ENCODE peak calls at places on chromosomes 7 and 10, in five cellular contexts. N is hepatocyte, P is MM.1S, R is PC-9, Z is GM23248. X is an unnamed sample. For H3K9me2, H3K4me1 and H4K20me1, the result is how much of the 10 kb centered on the place peaks cover.

GRCh38 chr7:101474178-101474577 is 111.5 kb downstream of the COL26A1 start:
- DNase-seq in N (no peak), P (no peak), R (no peak), Z (no peak), X (no peak)

GRCh38 chr10:90859321-90859751 is 1.5 kb upstream of the HTR7 start:
- DNase-seq in N (no peak), P (no peak), R (no peak), Z (peak), X (no peak)

GRCh38 chr7:37930226-37930948 is 9.9 kb downstream of the EPDR1 start:
- DNase-seq in N (no peak), P (no peak), R (no peak), Z (peak), X (no peak)

GRCh38 chr10:124917168-124917938 is 24.6 kb upstream of the ZRANB1 start:
- DNase-seq in N (peak), P (peak), R (peak), Z (peak), X (peak)

GRCh38 chr10:58508316-58508715 is 4.4 kb upstream of the BICC1 start:
- DNase-seq in N (no peak), P (no peak), R (no peak), Z (peak), X (no peak)

GRCh38 chr7:157567666-157568065 is 230.9 kb downstream of the DNAJB6 start:
- DNase-seq in N (no peak), P (no peak), R (no peak), Z (no peak), X (no peak)

GRCh38 chr10:2367083-2367482 is 629.8 kb upstream of the ADARB2 start:
- DNase-seq in N (no peak), P (no peak), R (no peak), Z (no peak), X (no peak)

GRCh38 chr10:725786-726185 is 36.3 kb upstream of the DIP2C start:
- DNase-seq in N (no peak), P (no peak), R (no peak), Z (peak), X (no peak)

GRCh38 chr10:126867567-126868365 is 37.5 kb upstream of the DOCK1 start:
- DNase-seq in N (no peak), P (no peak), R (no peak), Z (peak), X (no peak)

GRCh38 chr7:66921396-66921917 is 432 bp downstream of the TMEM248 start:
- DNase-seq in N (peak), P (no peak), R (no peak), Z (peak), X (no peak)

GRCh38 chr7:27248911-27249723 is 6.5 kb downstream of the EVX1 start:
- DNase-seq in N (no peak), P (no peak), R (no peak), Z (peak), X (no peak)

GRCh38 chr7:89914673-89915072 is 239.6 kb upstream of the STEAP1 start:
- DNase-seq in N (no peak), P (no peak), R (no peak), Z (no peak), X (no peak)

GRCh38 chr10:26969145-26969926 is 108.6 kb upstream of the ABI1 start:
- DNase-seq in N (no peak), P (no peak), R (no peak), Z (no peak), X (no peak)

GRCh38 chr7:131899271-131900030 is 343.0 kb upstream of the PODXL start:
- DNase-seq in N (no peak), P (no peak), R (no peak), Z (peak), X (no peak)

GRCh38 chr7:131897790-131898165 is 341.4 kb upstream of the PODXL start:
- DNase-seq in N (no peak), P (no peak), R (no peak), Z (no peak), X (no peak)

GRCh38 chr7:131897016-131897789 is 340.8 kb upstream of the PODXL start:
- DNase-seq in N (no peak), P (no peak), R (no peak), Z (peak), X (no peak)

GRCh38 chr7:131896189-131896855 is 339.9 kb upstream of the PODXL start:
- DNase-seq in N (no peak), P (no peak), R (no peak), Z (no peak), X (no peak)

GRCh38 chr7:131898418-131898817 is 342.0 kb upstream of the PODXL start:
- DNase-seq in N (no peak), P (no peak), R (no peak), Z (peak), X (no peak)
- H3K9me2 ChIP-seq in N (under half), P (under half), R (under half), Z (under half), X (under half)

GRCh38 chr10:102398172-102399020 is 2.9 kb downstream of the NFKB2 start:
- DNase-seq in N (no peak), P (no peak), R (no peak), Z (no peak), X (no peak)
- H3K4me1 ChIP-seq in N (under half), P (under half), R (under half), Z (under half), X (under half)

DNA sequence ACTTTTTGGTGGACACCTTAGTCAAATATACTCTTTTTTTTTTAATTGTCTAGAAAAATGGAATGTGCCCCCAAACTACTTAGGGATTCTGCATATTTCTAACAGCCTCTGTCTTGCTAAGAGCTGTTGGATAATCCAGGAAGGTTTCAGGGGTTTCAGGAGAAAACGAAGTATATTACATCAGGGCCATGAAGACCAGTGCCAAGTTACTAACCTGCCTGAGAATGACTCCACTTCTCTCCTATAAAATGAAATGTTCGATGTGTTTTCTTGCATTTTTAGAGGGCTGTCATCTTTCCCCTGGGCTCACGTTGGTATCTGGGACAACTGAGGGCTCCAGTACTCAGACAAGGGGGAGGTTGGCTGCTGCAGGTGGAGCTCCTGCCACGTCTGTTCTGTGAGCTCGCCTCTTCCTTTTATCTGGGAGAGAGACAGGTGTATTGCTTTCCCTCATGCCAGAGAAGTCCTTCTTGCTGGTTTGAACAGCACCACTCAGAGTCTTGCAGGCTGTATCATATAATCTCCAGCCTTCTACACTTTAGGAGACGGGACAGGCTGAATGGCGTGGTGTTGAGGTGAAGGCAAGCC is 71.3 kb downstream of the CAMK1D start:
- DNase-seq in N (no peak), P (no peak), R (no peak), Z (no peak), X (no peak)
- H4K20me1 ChIP-seq in N (under half), P (under half), R (under half), Z (under half), X (under half)

GRCh38 chr7:54712777-54713176 is 46.2 kb downstream of the SEC61G start:
- DNase-seq in N (no peak), P (no peak), R (no peak), Z (no peak), X (no peak)
- H3K9me2 ChIP-seq in N (under half), P (under half), R (under half), Z (under half), X (under half)

X was measured in Karpas-422.